ENCODE peak calls at places on chromosome 10, in nine cellular contexts. H is RCC 7860, Q is amniotic stem cell, J is ovary, O is AG09319, P is NAMALWA, K is HuH-7.5, V is foreskin keratinocyte, X is natural killer cell. S is an unnamed sample.

GRCh38 chr10:11225935-11226334 is 208.3 kb downstream of the CELF2 start:
- DNase-seq in Q (no peak), V (peak; percentile 19), J (no peak), K (no peak), X (peak; percentile 60), H (no peak), O (no peak), P (peak; percentile 61), S (no peak)

GRCh38 chr10:119206603-119207366 is 586 bp upstream of the GRK5 start:
- DNase-seq in H (peak; percentile 45), K (peak; percentile 55), Q (peak; percentile 34), O (no peak), J (peak; percentile 78), V (no peak), P (peak; percentile 79), X (peak; percentile 74), S (no peak)

GRCh38 chr10:24907956-24908355 is 44.5 kb downstream of the PRTFDC1 start:
- DNase-seq in V (no peak), K (no peak), J (no peak), Q (no peak), P (no peak), X (no peak), O (no peak), H (no peak), S (no peak)

GRCh38 chr10:72736176-72736795 is 44.3 kb downstream of the MCU start:
- DNase-seq in X (no peak), K (no peak), J (no peak), P (no peak), O (peak; percentile 66), H (no peak), V (no peak), Q (no peak), S (peak; percentile 74)

GRCh38 chr10:14063531-14064317 is 267.0 kb downstream of the FRMD4A start:
- DNase-seq in J (no peak), O (peak; percentile 54), P (no peak), V (no peak), K (no peak), Q (peak; percentile 35), X (no peak), H (no peak), S (no peak)

GRCh38 chr10:123571978-123572377 is 94.2 kb upstream of the GPR26 start:
- DNase-seq in V (no peak), P (no peak), Q (no peak), X (no peak), J (no peak), O (no peak), K (no peak), H (no peak), S (no peak)

GRCh38 chr10:49596493-49596809 is 13.7 kb upstream of the SLC18A3 start:
- DNase-seq in V (no peak), J (no peak), O (no peak), X (no peak), K (no peak), H (no peak), P (no peak), Q (no peak), S (no peak)

GRCh38 chr10:114307731-114308130 is 68.7 kb downstream of the VWA2 start:
- DNase-seq in V (no peak), O (no peak), P (no peak), X (no peak), J (no peak), Q (no peak), K (no peak), H (no peak), S (no peak)

GRCh38 chr10:113770346-113770745 is 18.9 kb downstream of the PLEKHS1 start:
- DNase-seq in X (no peak), Q (no peak), V (no peak), O (no peak), K (no peak), J (no peak), P (no peak), H (no peak), S (no peak)

GRCh38 chr10:59702347-59702746 is 7.3 kb downstream of the SLC16A9 start:
- DNase-seq in O (no peak), X (no peak), J (no peak), P (no peak), Q (no peak), K (no peak), H (no peak), V (no peak), S (no peak)

GRCh38 chr10:53166325-53166724 is 393.7 kb upstream of the MBL2 start:
- DNase-seq in Q (no peak), P (no peak), K (no peak), H (no peak), X (no peak), O (no peak), J (no peak), V (no peak), S (no peak)

GRCh38 chr10:66627156-66627555 is 298.7 kb upstream of the LRRTM3 start:
- DNase-seq in X (no peak), K (peak; percentile 11), P (peak; percentile 58), O (no peak), J (no peak), V (peak; percentile 47), Q (no peak), H (peak; percentile 57), S (no peak)

GRCh38 chr10:101397140-101397539 is 43.2 kb downstream of the BTRC start:
- DNase-seq in O (peak; percentile 71), Q (peak; percentile 25), J (no peak), K (no peak), P (peak; percentile 60), X (no peak), H (peak; percentile 53), V (no peak), S (peak; percentile 64)

GRCh38 chr10:103758294-103758681 is 97.1 kb downstream of the SH3PXD2A start:
- DNase-seq in O (no peak), J (no peak), X (no peak), H (peak; percentile 78), Q (no peak), K (no peak), V (peak; percentile 82), P (no peak), S (no peak)

GRCh38 chr10:126686732-126687693 is 16.5 kb upstream of the C10orf90 start:
- DNase-seq in V (no peak), H (no peak), Q (no peak), P (no peak), K (no peak), X (no peak), O (no peak), J (no peak), S (no peak)